ENCODE peak calls at places on chromosomes 1 and 21, in six cellular contexts. S is IMR-90, J is H9, D is mesendoderm, A is neuronal stem cell, B is mesenchymal stem cell. F is an unnamed sample.

GRCh38 chr1:116012716-116013115 is 36.4 kb downstream of the SLC22A15 start:
- DNase-seq in A (no peak), S (no peak), B (no peak), J (no peak), D (no peak), F (no peak)

GRCh38 chr1:236149003-236149595 is 6.8 kb downstream of the GPR137B start:
- DNase-seq in J (no peak), D (no peak), B (no peak), S (no peak), A (no peak), F (no peak)

GRCh38 chr1:6258675-6259074 is 2.2 kb downstream of the GPR153 start:
- DNase-seq in J (no peak), B (no peak), S (no peak), D (no peak), A (no peak), F (no peak)

GRCh38 chr1:100950776-100951175 is 54.9 kb downstream of the SLC30A7 start:
- DNase-seq in D (peak), S (peak), J (peak), A (peak), B (peak), F (no peak)

GRCh38 chr1:172089768-172090510 is 248.6 kb downstream of the DNM3 start:
- DNase-seq in J (peak), A (peak), D (peak), S (peak), B (peak), F (peak)

GRCh38 chr1:2583871-2584341 is 2.7 kb upstream of the PRXL2B start:
- DNase-seq in S (peak), A (no peak), J (peak), B (no peak), D (peak), F (no peak)

GRCh38 chr1:119702384-119702783 is 9.3 kb upstream of the PHGDH start:
- DNase-seq in B (no peak), J (no peak), S (peak), D (no peak), A (no peak), F (no peak)

GRCh38 chr1:117544509-117545109 is 61.2 kb upstream of the TENT5C start:
- DNase-seq in S (no peak), A (no peak), J (no peak), B (no peak), D (no peak), F (no peak)

GRCh38 chr1:1033731-1034437 is 14.0 kb downstream of the AGRN start:
- DNase-seq in A (no peak), S (no peak), B (no peak), D (peak), J (no peak), F (no peak)

GRCh38 chr1:2104621-2105427 is 54.6 kb downstream of the PRKCZ start:
- DNase-seq in S (peak), A (no peak), D (peak), J (peak), B (no peak), F (no peak)

GRCh38 chr1:247421074-247421473 is 5.1 kb downstream of the NLRP3 start:
- DNase-seq in J (no peak), B (no peak), D (no peak), A (no peak), S (no peak), F (no peak)

GRCh38 chr21:37748351-37748750 is 167.9 kb downstream of the KCNJ6 start:
- DNase-seq in A (no peak), J (no peak), D (no peak), B (peak), S (no peak), F (no peak)

GRCh38 chr1:153547560-153548551 is 1.2 kb downstream of the S100A3 start:
- DNase-seq in A (no peak), J (peak), S (no peak), D (no peak), B (no peak), F (no peak)

GRCh38 chr1:117611894-117612481 is 6.1 kb downstream of the TENT5C start:
- DNase-seq in J (no peak), A (no peak), D (no peak), B (peak), S (no peak), F (no peak)

GRCh38 chr1:178768423-178768822 is 43.4 kb downstream of the RALGPS2 start:
- DNase-seq in D (peak), J (peak), S (no peak), A (peak), B (peak), F (peak)

GRCh38 chr1:234987415-234988159 is 141.1 kb downstream of the TOMM20 start:
- DNase-seq in S (peak), D (peak), B (peak), A (peak), J (peak), F (no peak)

GRCh38 chr21:42878678-42878992 is 704 bp downstream of the WDR4 start:
- DNase-seq in B (no peak), A (no peak), D (no peak), J (no peak), S (no peak), F (no peak)

GRCh38 chr1:47792786-47793185 is 204.4 kb downstream of the TRABD2B start:
- DNase-seq in A (no peak), D (no peak), J (no peak), S (no peak), B (no peak), F (no peak)

GRCh38 chr1:56146449-56146848 is 432.9 kb downstream of the PLPP3 start:
- DNase-seq in J (no peak), B (peak), A (no peak), D (no peak), S (peak), F (no peak)

GRCh38 chr1:220487297-220487820 is 40.6 kb upstream of the MARK1 start:
- DNase-seq in J (no peak), S (peak), A (peak), B (peak), D (peak), F (no peak)

GRCh38 chr21:36783612-36784383 is 84.9 kb downstream of the SIM2 start:
- DNase-seq in B (peak), D (peak), S (peak), J (no peak), A (no peak), F (no peak)

GRCh38 chr1:228404107-228404720 is 2.4 kb downstream of the TRIM11 start:
- DNase-seq in D (no peak), S (no peak), J (peak), A (no peak), B (no peak), F (no peak)

GRCh38 chr1:25890249-25891034 is 14.9 kb upstream of the PAQR7 start:
- DNase-seq in B (peak), A (no peak), S (peak), D (peak), J (peak), F (no peak)

GRCh38 chr1:77900687-77901293 is 12.4 kb downstream of the NEXN start:
- DNase-seq in D (peak), A (peak), B (peak), J (peak), S (peak), F (peak)

GRCh38 chr1:61640531-61641125 is 84.3 kb downstream of the TM2D1 start:
- DNase-seq in D (no peak), J (no peak), A (no peak), B (no peak), S (no peak), F (no peak)

GRCh38 chr1:206930210-206930798 is 8.6 kb upstream of the FCMR start:
- DNase-seq in D (no peak), S (no peak), A (no peak), J (no peak), B (no peak), F (no peak)

GRCh38 chr1:16015960-16016901 is 1.6 kb downstream of the HSPB7 start:
- DNase-seq in A (no peak), D (no peak), J (no peak), S (no peak), B (no peak), F (no peak)

GRCh38 chr1:3902111-3902511 is 2.0 kb upstream of the C1orf174 start:
- DNase-seq in B (no peak), S (no peak), J (no peak), A (no peak), D (no peak), F (no peak)

GRCh38 chr1:209651148-209651547 is 1.1 kb downstream of the LAMB3 start:
- DNase-seq in J (no peak), B (peak), S (peak), D (peak), A (no peak), F (no peak)

GRCh38 chr1:55670331-55671082 is 455.3 kb upstream of the USP24 start:
- DNase-seq in A (no peak), J (no peak), S (peak), B (peak), D (no peak), F (no peak)

GRCh38 chr1:223197923-223198627 is 55.0 kb upstream of the TLR5 start:
- DNase-seq in B (no peak), J (no peak), A (no peak), S (no peak), D (no peak), F (no peak)

GRCh38 chr1:225908013-225908640 is 15.9 kb downstream of the PYCR2 start:
- DNase-seq in D (no peak), A (no peak), B (no peak), S (no peak), J (no peak), F (no peak)
- H2BK15ac ChIP-seq in D (no peak), A (no peak), B (no peak), S (no peak), J (no peak), F (no peak)

GRCh38 chr1:157504646-157505045 is 47.7 kb downstream of the FCRL5 start:
- DNase-seq in A (no peak), S (no peak), B (no peak), J (peak), D (peak), F (no peak)
- H2BK15ac ChIP-seq in A (no peak), S (no peak), B (no peak), J (no peak), D (no peak), F (no peak)

GRCh38 chr1:229613938-229614337 is 12.0 kb downstream of the TAF5L start:
- DNase-seq in J (no peak), A (no peak), S (no peak), D (no peak), B (no peak), F (no peak)

GRCh38 chr1:229607370-229607769 is 18.6 kb downstream of the TAF5L start:
- DNase-seq in S (no peak), D (no peak), A (no peak), B (no peak), J (no peak), F (no peak)

GRCh38 chr1:229603387-229604005 is 22.4 kb downstream of the TAF5L start:
- DNase-seq in A (no peak), S (no peak), B (no peak), J (no peak), D (no peak), F (no peak)

DNA sequence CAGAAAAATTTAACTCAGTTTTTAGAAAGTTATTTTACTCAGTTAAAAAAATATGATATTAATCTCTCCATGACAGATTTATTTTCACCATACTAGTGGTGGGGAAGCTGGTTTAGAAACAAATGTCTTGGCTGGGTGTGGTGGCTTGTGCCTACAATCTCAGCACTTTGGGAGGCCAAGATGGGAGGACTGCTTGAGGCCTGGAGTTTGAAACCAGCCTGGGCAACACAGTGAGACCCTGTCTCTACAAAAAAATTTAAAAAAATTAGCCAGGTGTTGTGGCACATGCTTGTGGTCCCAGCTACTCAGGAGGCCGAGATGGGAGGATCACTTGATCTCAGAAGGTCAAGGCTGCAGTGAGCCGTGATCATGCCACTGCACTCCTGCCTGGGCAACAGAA is 17.3 kb downstream of the TAF5L start:
- DNase-seq in D (no peak), B (no peak), A (no peak), S (no peak), J (no peak), F (no peak)
- H2BK15ac ChIP-seq in D (no peak), B (no peak), A (no peak), S (no peak), J (no peak), F (no peak)

DNA sequence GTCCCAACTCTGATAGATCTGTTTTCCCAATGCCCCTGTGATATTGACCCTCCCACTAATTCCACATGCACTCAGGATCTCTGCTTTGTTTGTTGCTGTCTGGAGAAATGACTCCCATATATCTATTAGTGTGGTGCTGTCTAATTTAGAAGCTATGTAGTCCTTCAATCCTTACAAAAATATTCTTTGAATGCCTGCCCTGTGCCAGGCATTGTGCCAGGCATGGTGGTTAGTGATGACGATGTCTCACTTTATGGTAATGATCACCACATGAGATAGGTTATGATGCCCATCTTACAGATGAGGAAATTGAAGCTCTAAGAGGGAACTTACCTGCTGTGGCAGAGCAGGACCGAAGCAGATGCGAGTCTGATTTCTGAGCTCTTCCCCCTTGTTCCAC is 12.9 kb downstream of the MYOG start:
- DNase-seq in J (no peak), A (no peak), D (no peak), B (no peak), S (peak), F (no peak)
- H2BK15ac ChIP-seq in J (no peak), A (no peak), D (no peak), B (no peak), S (no peak), F (no peak)

DNA sequence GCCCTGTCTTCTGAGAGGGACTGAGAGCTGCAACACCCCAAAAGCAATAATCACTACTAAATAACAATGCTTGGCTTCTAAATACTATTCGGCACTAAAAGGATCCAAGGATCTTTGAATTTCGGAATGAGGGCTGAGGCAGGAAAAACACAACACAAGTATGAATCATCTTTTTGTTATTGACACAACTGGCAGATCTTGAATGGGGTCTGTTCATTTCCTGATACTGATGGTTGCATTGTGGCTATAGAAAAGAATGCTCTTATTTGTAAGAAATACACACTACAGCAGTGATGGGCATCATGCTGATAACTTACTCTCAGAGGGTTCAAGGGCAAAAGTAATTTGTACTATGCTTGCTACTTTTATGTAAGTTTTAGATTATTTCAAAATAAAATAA is 149.2 kb upstream of the PLD5 start:
- DNase-seq in A (no peak), B (no peak), D (no peak), S (no peak), J (no peak), F (no peak)
- H2BK15ac ChIP-seq in A (no peak), B (no peak), D (no peak), S (no peak), J (no peak), F (no peak)

GRCh38 chr1:85888961-85889360 is 180.7 kb upstream of the ZNHIT6 start:
- DNase-seq in B (no peak), D (no peak), J (no peak), S (no peak), A (no peak), F (no peak)

DNA sequence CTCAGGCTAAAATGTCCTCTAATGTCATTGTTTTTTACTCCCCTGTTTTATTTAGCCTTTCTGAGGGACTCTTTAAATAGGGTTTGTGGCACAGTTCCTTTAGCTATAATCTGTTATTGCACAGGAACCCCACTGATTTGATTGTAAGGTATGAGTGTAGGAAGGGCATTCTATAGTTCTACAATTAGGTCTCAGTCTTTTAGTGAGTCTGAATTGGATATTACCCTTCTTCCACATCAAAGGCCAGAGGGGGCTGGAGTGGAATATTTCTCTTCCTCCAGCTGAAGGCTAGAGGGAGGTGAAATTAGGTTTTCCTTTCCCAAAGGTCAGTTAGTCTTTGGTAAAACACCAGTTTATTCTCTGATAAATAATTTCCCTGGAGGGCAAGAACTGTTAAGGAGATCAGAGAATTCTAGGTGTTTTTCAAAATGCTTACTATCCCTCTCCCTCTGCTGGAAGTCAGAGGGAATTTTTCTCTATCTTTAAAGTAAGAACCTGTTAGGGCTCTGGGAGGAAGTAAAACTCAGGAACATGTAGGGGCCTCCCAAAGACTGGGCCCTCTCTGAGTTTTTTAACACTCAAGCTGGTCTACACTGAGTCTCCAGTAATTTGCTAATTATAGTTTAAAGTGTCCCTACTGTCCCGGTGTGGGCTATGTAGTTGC is 176.3 kb upstream of the ZNHIT6 start:
- DNase-seq in A (no peak), J (no peak), S (peak), B (peak), D (peak), F (no peak)
- H2BK15ac ChIP-seq in A (no peak), J (no peak), S (peak), B (no peak), D (no peak), F (no peak)

GRCh38 chr1:145711213-145711651 is 4.1 kb upstream of the PDZK1 start:
- DNase-seq in J (no peak), B (no peak), A (no peak), S (no peak), D (no peak), F (no peak)

GRCh38 chr1:145717833-145718232 is 1.5 kb upstream of the CD160 start:
- DNase-seq in B (no peak), A (no peak), D (no peak), J (no peak), S (no peak), F (no peak)

GRCh38 chr1:145716641-145717061 is 2.6 kb upstream of the CD160 start:
- DNase-seq in S (no peak), A (no peak), B (no peak), D (peak), J (no peak), F (no peak)

GRCh38 chr1:145710291-145711027 is 3.3 kb upstream of the PDZK1 start:
- DNase-seq in J (no peak), A (no peak), S (no peak), D (no peak), B (no peak), F (no peak)

GRCh38 chr1:145714524-145715111 is 4.7 kb upstream of the CD160 start:
- DNase-seq in J (no peak), B (no peak), A (no peak), S (no peak), D (no peak), F (no peak)
- H2BK15ac ChIP-seq in J (no peak), B (no peak), A (no peak), S (peak), D (no peak), F (no peak)

DNA sequence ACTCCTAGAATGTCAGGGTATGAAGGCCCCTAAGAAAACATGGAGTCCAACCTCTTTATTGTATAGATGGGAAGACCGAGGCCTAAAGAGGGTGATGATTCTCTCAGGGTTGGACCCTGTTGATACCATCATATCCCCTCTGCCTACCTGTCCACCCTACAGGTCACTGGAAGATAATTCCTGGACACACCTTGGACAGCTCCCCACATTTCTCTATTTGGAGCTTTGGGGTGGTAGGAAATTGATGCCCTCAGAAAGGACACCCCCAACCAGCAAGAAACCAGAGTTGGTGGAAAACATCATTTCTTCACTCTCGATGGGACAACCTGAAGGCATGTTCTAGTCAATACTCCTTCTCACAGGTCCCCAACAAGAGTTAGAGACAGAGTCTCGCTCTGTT is 3.0 kb upstream of the TCEA3 start:
- DNase-seq in A (no peak), B (no peak), J (no peak), D (no peak), S (no peak), F (no peak)
- H2BK15ac ChIP-seq in A (no peak), B (no peak), J (no peak), D (no peak), S (no peak), F (no peak)

DNA sequence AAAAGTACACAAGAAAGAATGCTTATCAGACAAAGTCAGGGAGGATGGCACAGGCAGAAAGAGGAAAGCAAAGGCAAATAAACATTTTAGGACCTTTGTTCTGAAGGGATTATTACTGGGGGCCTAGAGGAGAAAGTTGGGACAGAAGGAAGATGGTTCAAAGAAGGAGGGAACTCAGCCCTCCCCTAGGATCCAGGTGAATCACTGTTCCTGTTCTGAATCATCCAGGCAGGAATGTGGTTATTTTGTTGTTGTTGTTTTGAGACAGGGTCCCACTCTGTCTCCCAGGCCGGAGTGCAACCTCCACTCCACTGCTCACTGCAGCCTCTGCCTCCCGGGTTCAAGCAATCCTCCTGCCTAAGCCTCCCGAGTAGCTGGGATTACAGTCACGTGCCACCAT is 38.5 kb upstream of the PSEN2 start:
- DNase-seq in J (no peak), A (no peak), S (no peak), B (no peak), D (no peak), F (no peak)
- H2BK15ac ChIP-seq in J (no peak), A (no peak), S (no peak), B (peak), D (no peak), F (no peak)